ENCODE peak calls at places on chromosomes 13 and 19, in eight cellular contexts. Z is suprapubic skin, O is HepG2, M is stomach, F is transverse colon, A is HCT116, H is GM12891, B is esophagus muscularis mucosa. K is an unnamed sample.

GRCh38 chr13:106078191-106078590 is 457.3 kb downstream of the EFNB2 start:
- DNase-seq in A (no peak), H (no peak), Z (no peak), F (no peak), O (no peak), M (no peak), B (no peak), K (no peak)

GRCh38 chr13:41465965-41466364 is 8.6 kb downstream of the RGCC start:
- DNase-seq in M (no peak), A (no peak), H (no peak), F (no peak), B (no peak), O (no peak), Z (no peak), K (no peak)

GRCh38 chr19:2612619-2613249 is 89.8 kb downstream of the GNG7 start:
- DNase-seq in O (no peak), B (no peak), H (no peak), A (no peak), Z (no peak), F (no peak), M (no peak), K (no peak)

GRCh38 chr19:34841780-34842179 is 68.8 kb upstream of the ZNF599 start:
- DNase-seq in F (no peak), O (no peak), M (no peak), B (no peak), Z (no peak), H (no peak), A (no peak), K (no peak)

GRCh38 chr13:64527561-64527960 is 2702.6 kb downstream of the PCDH9 start:
- DNase-seq in M (no peak), B (no peak), A (no peak), H (no peak), Z (no peak), F (no peak), O (peak), K (no peak)

GRCh38 chr13:30874561-30874960 is 31.5 kb upstream of the MEDAG start:
- DNase-seq in F (no peak), Z (no peak), H (no peak), M (no peak), B (no peak), O (no peak), A (no peak), K (no peak)

GRCh38 chr19:30046522-30046921 is 104.5 kb downstream of the URI1 start:
- DNase-seq in B (no peak), Z (no peak), A (no peak), H (no peak), M (no peak), O (no peak), F (no peak), K (no peak)

GRCh38 chr13:43567608-43568007 is 219.2 kb downstream of the ENOX1 start:
- DNase-seq in B (no peak), H (no peak), A (no peak), O (no peak), M (no peak), Z (no peak), F (no peak), K (no peak)

GRCh38 chr13:111901301-111901905 is 165.5 kb upstream of the SOX1 start:
- DNase-seq in Z (peak), H (no peak), B (peak), M (no peak), O (no peak), A (no peak), F (no peak), K (no peak)

GRCh38 chr13:78046349-78046748 is 127.7 kb upstream of the EDNRB start:
- DNase-seq in A (no peak), M (no peak), H (no peak), B (no peak), O (no peak), Z (no peak), F (no peak), K (no peak)

GRCh38 chr13:23610187-23610576 is 40.0 kb downstream of the TNFRSF19 start:
- DNase-seq in B (no peak), Z (no peak), F (no peak), H (no peak), M (no peak), A (no peak), O (peak), K (no peak)

GRCh38 chr19:14406645-14407331 is 12.4 kb downstream of the DDX39A start:
- DNase-seq in B (no peak), M (no peak), F (no peak), Z (no peak), A (no peak), H (no peak), O (no peak), K (no peak)

GRCh38 chr13:105474983-105475382 is 1060.5 kb downstream of the EFNB2 start:
- DNase-seq in Z (no peak), B (no peak), F (no peak), M (no peak), A (no peak), O (no peak), H (no peak), K (no peak)

GRCh38 chr19:4474504-4475136 is 2.5 kb downstream of the HDGFL2 start:
- DNase-seq in O (no peak), F (no peak), H (peak), M (no peak), Z (no peak), B (no peak), A (no peak), K (peak)

GRCh38 chr19:31013391-31013975 is 335.8 kb downstream of the TSHZ3 start:
- DNase-seq in F (no peak), H (no peak), O (no peak), B (no peak), Z (no peak), A (no peak), M (no peak), K (no peak)

GRCh38 chr13:43122706-43123268 is 99.4 kb downstream of the DNAJC15 start:
- DNase-seq in M (no peak), B (no peak), Z (no peak), O (no peak), A (no peak), H (no peak), F (no peak), K (no peak)

GRCh38 chr19:3366104-3366760 is at the start of gene NFIC:
- DNase-seq in F (peak), H (no peak), M (peak), Z (peak), B (peak), O (no peak), A (peak), K (peak)

GRCh38 chr19:4977299-4978174 is 8.6 kb downstream of the KDM4B start:
- DNase-seq in F (peak), A (no peak), Z (no peak), O (no peak), H (no peak), B (no peak), M (peak), K (no peak)

GRCh38 chr13:65594255-65594654 is 1635.9 kb downstream of the PCDH9 start:
- DNase-seq in O (no peak), M (no peak), Z (no peak), H (no peak), A (no peak), F (no peak), B (no peak), K (no peak)

GRCh38 chr19:5051619-5052018 is 82.7 kb downstream of the KDM4B start:
- DNase-seq in A (no peak), F (no peak), B (no peak), H (no peak), Z (no peak), O (no peak), M (no peak), K (no peak)

GRCh38 chr13:107867701-107868661 is 347.4 kb downstream of the LIG4 start:
- DNase-seq in M (peak), A (no peak), H (no peak), B (no peak), Z (no peak), O (no peak), F (no peak), K (no peak)

DNA sequence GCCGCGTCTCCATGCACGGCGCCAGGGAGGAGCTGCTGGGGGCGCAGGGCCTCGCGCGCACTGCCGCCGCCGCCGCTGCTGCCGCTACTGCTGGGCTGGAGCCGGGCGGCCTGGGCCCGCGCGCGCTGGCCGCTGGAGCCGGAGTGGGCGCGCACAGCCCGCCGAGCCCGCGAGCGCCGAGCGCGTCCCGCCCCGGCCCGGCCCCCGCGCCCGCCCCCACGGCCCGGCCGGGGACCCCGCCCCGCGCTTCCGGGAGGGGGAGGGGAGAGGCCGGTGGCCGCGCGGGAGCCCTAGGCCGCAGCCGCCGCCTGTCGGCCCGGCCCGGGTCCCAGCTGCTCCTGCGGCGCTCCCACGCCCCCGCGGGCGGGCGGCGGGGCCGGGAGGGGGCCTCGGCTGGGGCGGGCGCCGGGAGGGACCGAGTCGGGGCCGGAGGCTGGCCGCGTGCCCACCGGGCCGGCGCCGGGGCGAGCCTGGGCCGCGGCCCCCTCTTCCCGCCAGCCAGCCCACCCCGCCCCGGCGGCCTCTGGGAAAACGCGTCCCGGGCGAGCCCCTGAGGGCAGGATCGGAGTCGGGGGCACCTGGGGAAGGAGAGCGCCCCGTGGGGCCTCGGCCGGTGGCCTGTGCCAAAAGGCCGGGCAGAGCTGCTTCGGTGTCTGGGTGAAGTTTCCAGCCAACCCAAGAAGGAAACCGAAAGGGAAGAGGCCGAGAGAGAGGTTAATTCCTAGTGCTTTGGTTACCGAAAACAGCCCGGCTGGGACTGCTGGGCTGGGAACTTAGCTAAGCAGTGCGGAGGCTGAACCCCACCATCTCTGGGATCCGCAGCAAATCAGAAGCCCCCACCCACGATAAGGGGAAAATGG is at the start of gene STK24:
- DNase-seq in H (peak), Z (no peak), B (no peak), M (peak), F (peak), O (peak), A (no peak), K (peak)
- TF ChIP-seq POLR2A in H (no peak), Z (no peak), B (no peak), M (no peak), F (peak), O (no peak), A (peak), K (peak)

DNA sequence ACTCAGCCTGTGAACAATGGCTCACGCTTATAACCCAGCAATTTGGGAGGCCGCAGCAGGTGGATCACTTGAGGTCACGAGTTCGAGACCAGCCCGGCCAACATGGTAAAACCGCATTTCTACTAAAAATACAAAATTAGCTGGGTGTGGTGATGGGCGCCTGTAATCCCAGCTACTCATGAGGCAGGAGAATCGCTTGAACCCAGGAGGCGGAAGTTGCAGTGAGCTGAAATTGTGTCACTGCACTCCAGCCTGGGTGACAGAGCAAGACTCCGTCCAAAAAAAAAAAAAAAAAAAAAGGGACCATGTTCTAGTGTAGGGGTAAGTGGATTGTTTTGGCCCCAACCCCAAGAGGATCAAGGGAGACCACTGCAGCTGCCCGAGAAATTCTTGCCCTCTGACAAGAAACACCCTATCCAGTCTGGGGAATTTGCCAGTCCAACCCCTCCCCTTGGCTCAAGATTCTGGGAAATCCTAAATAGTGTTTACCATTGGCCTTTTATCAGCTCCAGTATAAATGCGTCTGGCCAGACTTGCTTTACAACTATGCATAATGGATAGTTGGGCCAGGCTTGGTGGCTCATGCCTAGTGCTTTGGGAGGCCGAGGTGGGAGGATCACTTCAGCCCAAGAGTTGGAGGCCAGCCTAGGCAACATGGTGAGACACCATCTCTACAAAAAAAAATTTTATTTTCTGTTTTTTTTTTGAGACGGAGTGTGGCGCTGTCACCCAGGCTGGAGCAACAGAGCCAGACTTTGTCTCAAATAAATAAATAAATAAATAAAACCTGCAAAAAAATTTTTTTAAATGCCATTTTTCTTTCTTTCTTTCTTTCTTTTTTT is 5.1 kb upstream of the DHDH start:
- DNase-seq in A (no peak), H (no peak), Z (no peak), O (no peak), F (no peak), B (no peak), M (peak), K (no peak)
- TF ChIP-seq POLR2AphosphoS5 in A (no peak), H (no peak), Z (no peak), O (no peak), F (no peak), B (no peak), M (no peak), K (no peak)

DNA sequence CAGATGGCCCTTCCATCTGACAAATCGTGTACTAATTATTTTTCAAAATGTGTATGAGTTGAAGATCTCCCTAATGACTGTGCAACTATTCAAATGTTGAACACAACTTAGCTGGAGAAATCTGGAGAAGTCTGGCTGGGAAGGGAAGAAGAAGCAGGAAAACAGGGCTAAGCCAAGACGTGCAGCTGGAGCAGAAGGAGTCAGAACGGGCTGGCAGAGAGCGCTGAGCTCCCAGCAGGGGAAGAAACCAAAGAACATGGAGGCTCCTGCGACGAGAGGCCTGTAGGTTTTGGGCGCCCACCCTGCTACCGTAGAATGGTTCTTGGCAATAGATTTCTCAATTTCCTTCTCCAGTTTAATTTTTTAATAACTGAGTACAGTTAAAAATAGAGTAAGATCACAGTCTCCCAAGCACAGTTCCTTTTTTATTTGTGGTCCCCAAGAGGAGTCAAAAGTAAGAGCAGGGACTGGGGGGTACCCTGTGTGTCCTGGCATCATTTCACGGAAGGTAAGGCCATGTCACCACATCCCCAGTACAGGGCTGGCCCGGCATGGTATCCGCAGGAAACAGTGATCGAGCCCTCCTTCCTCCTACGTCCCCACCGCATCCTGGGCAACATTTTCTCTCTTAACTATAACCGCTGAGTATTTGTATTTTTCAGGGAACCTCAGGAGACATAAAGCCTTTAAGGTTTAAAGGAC is 13.4 kb upstream of the LATS2 start:
- DNase-seq in B (no peak), F (no peak), Z (peak), A (no peak), O (no peak), M (no peak), H (peak), K (no peak)
- TF ChIP-seq POLR2A in B (no peak), F (no peak), Z (no peak), A (no peak), O (no peak), M (no peak), H (no peak), K (no peak)

DNA sequence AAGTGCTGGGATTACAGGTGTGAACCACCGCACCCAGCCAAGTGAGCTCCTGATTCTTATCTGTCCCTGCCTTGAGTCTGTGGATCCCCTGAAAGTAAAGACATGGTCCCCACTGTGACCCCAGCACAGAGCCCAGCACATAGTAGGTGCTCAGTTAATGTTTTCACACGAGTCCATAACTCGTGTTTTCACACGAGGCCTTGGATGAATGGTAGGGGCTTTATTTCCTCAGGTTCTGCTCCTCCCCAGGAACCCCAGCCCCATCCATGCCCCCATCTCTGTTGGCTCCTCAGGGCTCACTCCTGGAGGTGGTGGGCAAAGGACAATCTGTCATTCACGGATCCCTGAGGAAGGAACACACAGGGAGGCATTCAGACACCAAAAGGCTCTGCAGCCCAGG is 23.6 kb upstream of the PDE4C start:
- DNase-seq in B (no peak), O (no peak), F (no peak), H (no peak), Z (no peak), M (no peak), A (no peak), K (no peak)
- TF ChIP-seq POLR2AphosphoS5 in B (no peak), O (no peak), F (no peak), H (no peak), Z (no peak), M (no peak), A (no peak), K (no peak)

GRCh38 chr19:46714523-46715106 is 2.3 kb downstream of the PRKD2 start:
- DNase-seq in A (no peak), H (peak), F (no peak), B (no peak), Z (no peak), O (no peak), M (no peak), K (peak)
- TF ChIP-seq POLR2A in A (no peak), H (no peak), F (no peak), B (no peak), Z (no peak), O (no peak), M (no peak), K (no peak)

GRCh38 chr19:12098040-12098439 is 33.5 kb downstream of the ZNF844 start:
- DNase-seq in Z (no peak), M (no peak), B (no peak), F (no peak), A (no peak), H (no peak), O (no peak), K (no peak)

GRCh38 chr19:12095111-12095790 is 30.7 kb downstream of the ZNF844 start:
- DNase-seq in M (no peak), B (no peak), F (no peak), Z (no peak), H (no peak), A (no peak), O (no peak), K (no peak)

GRCh38 chr19:12090807-12091206 is 26.3 kb downstream of the ZNF844 start:
- DNase-seq in A (no peak), B (peak), H (peak), Z (no peak), O (peak), M (peak), F (peak), K (peak)

GRCh38 chr19:12093777-12094176 is 29.2 kb downstream of the ZNF844 start:
- DNase-seq in Z (no peak), O (no peak), F (no peak), M (no peak), B (no peak), H (no peak), A (no peak), K (no peak)

GRCh38 chr19:12092065-12092867 is 27.7 kb downstream of the ZNF844 start:
- DNase-seq in B (peak), A (no peak), F (peak), M (peak), O (peak), Z (peak), H (peak), K (peak)
- TF ChIP-seq POLR2AphosphoS5 in B (peak), A (no peak), F (peak), M (no peak), O (peak), Z (no peak), H (peak), K (peak)

GRCh38 chr19:6458695-6459355 is 767 bp downstream of the SLC25A23 start:
- DNase-seq in H (no peak), O (no peak), A (no peak), B (no peak), M (peak), F (peak), Z (no peak), K (no peak)

GRCh38 chr19:6464070-6464873 is at the start of gene CRB3:
- DNase-seq in F (peak), M (peak), O (peak), B (no peak), H (no peak), Z (peak), A (peak), K (no peak)

GRCh38 chr19:6459356-6460098 is at the start of gene SLC25A23:
- DNase-seq in B (no peak), O (peak), F (peak), M (peak), Z (no peak), H (peak), A (peak), K (peak)

GRCh38 chr19:6457958-6458694 is 1.5 kb downstream of the SLC25A23 start:
- DNase-seq in O (no peak), B (no peak), A (no peak), Z (no peak), H (no peak), F (no peak), M (no peak), K (no peak)

GRCh38 chr19:6460099-6460884 is 700 bp upstream of the SLC25A23 start:
- DNase-seq in O (peak), A (peak), B (peak), F (peak), M (peak), H (peak), Z (peak), K (peak)
- TF ChIP-seq POLR2A in O (no peak), A (no peak), B (no peak), F (peak), M (no peak), H (peak), Z (no peak), K (peak)

DNA sequence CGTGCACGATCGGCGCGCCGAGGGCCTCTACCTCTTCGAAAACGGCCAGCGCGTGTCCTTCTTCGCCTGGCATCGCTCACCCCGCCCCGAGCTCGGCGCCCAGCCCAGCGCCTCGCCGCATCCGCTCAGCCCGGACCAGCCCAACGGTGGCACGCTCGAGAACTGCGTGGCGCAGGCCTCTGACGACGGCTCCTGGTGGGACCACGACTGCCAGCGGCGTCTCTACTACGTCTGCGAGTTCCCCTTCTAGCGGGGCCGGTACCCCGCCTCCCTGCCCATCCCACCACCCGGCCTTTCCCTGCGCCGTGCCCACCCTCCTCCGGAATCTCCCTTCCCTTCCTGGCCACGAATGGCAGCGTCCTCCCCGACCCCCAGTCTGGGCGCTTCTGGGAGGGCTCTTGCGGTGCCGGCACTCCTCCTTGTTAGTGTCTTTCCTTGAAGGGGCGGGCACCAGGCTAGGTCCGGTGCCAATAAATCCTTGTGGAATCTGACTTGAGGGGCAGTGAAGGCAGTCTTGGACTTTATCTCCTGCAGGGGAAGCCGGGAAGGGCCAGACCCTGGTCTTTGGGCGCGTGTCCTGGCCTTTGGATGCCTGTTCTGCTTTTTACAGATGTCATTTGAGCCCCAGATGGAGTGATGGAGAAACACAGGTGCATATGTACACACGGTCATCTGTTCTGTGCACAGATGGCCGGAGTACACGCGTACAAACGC is 2.2 kb downstream of the CLEC11A start:
- DNase-seq in M (no peak), F (no peak), H (no peak), B (no peak), A (peak), Z (no peak), O (no peak), K (no peak)
- TF ChIP-seq POLR2AphosphoS5 in M (no peak), F (no peak), H (no peak), B (no peak), A (no peak), Z (no peak), O (no peak), K (no peak)